ENCODE peak calls at places on chromosomes 7 and 10, in five cellular contexts. One of them, this sample, is unnamed.

GRCh38 chr7:7151285-7151684 is 31.1 kb upstream of the C1GALT1 start:
- DNase-seq in OCI-LY7: no peak
- DNase-seq in fibroblast of lung: no peak
- DNase-seq in gastrocnemius medialis: no peak
- DNase-seq in left ventricle myocardium inferior: no peak
- DNase-seq in this sample: no peak

GRCh38 chr7:75885011-75885410 is 6.2 kb downstream of the RHBDD2 start:
- DNase-seq in OCI-LY7: no peak
- DNase-seq in fibroblast of lung: no peak
- DNase-seq in gastrocnemius medialis: no peak
- DNase-seq in left ventricle myocardium inferior: no peak
- DNase-seq in this sample: no peak

GRCh38 chr7:129781128-129781855 is 169.8 kb downstream of the NRF1 start:
- DNase-seq in OCI-LY7: peak; percentile 11
- DNase-seq in fibroblast of lung: no peak
- DNase-seq in gastrocnemius medialis: no peak
- DNase-seq in left ventricle myocardium inferior: no peak
- DNase-seq in this sample: peak; percentile 13

GRCh38 chr10:35449944-35450343 is 113.6 kb downstream of the CCNY start:
- DNase-seq in OCI-LY7: no peak
- DNase-seq in fibroblast of lung: no peak
- DNase-seq in gastrocnemius medialis: no peak
- DNase-seq in left ventricle myocardium inferior: no peak
- DNase-seq in this sample: no peak

GRCh38 chr7:81415181-81415580 is 354.7 kb downstream of the HGF start:
- DNase-seq in OCI-LY7: no peak
- DNase-seq in fibroblast of lung: no peak
- DNase-seq in gastrocnemius medialis: no peak
- DNase-seq in left ventricle myocardium inferior: no peak
- DNase-seq in this sample: no peak

GRCh38 chr7:112422842-112423496 is 27.3 kb upstream of the IFRD1 start:
- DNase-seq in OCI-LY7: peak; percentile 57
- DNase-seq in fibroblast of lung: peak; percentile 81
- DNase-seq in gastrocnemius medialis: peak; percentile 71
- DNase-seq in left ventricle myocardium inferior: peak; percentile 74
- DNase-seq in this sample: peak; percentile 85

GRCh38 chr10:82396886-82397285 is 521.9 kb downstream of the NRG3 start:
- DNase-seq in OCI-LY7: no peak
- DNase-seq in fibroblast of lung: no peak
- DNase-seq in gastrocnemius medialis: no peak
- DNase-seq in left ventricle myocardium inferior: no peak
- DNase-seq in this sample: no peak

GRCh38 chr10:608331-609265 is 80.9 kb downstream of the DIP2C start:
- DNase-seq in OCI-LY7: no peak
- DNase-seq in fibroblast of lung: peak; percentile 53
- DNase-seq in gastrocnemius medialis: no peak
- DNase-seq in left ventricle myocardium inferior: no peak
- DNase-seq in this sample: no peak

GRCh38 chr7:11452491-11452890 is 379.5 kb downstream of the THSD7A start:
- DNase-seq in OCI-LY7: no peak
- DNase-seq in fibroblast of lung: no peak
- DNase-seq in gastrocnemius medialis: no peak
- DNase-seq in left ventricle myocardium inferior: no peak
- DNase-seq in this sample: no peak

GRCh38 chr7:2008936-2009540 is 223.7 kb downstream of the MAD1L1 start:
- DNase-seq in OCI-LY7: no peak
- DNase-seq in fibroblast of lung: no peak
- DNase-seq in gastrocnemius medialis: peak; percentile 37
- DNase-seq in left ventricle myocardium inferior: peak; percentile 75
- DNase-seq in this sample: no peak

GRCh38 chr10:46019170-46019528 is 11.3 kb downstream of the NCOA4 start:
- DNase-seq in OCI-LY7: no peak
- DNase-seq in fibroblast of lung: no peak
- DNase-seq in gastrocnemius medialis: no peak
- DNase-seq in left ventricle myocardium inferior: no peak
- DNase-seq in this sample: no peak

GRCh38 chr10:119139464-119140067 is 25.9 kb downstream of the SFXN4 start:
- DNase-seq in OCI-LY7: peak; percentile 46
- DNase-seq in fibroblast of lung: peak; percentile 28
- DNase-seq in gastrocnemius medialis: no peak
- DNase-seq in left ventricle myocardium inferior: peak; percentile 35
- DNase-seq in this sample: peak; percentile 49

GRCh38 chr10:22676435-22676834 is 37.9 kb downstream of the PIP4K2A start:
- DNase-seq in OCI-LY7: no peak
- DNase-seq in fibroblast of lung: no peak
- DNase-seq in gastrocnemius medialis: no peak
- DNase-seq in left ventricle myocardium inferior: no peak
- DNase-seq in this sample: no peak

GRCh38 chr10:69901623-69902505 is 100.2 kb downstream of the COL13A1 start:
- DNase-seq in OCI-LY7: peak; percentile 26
- DNase-seq in fibroblast of lung: peak; percentile 47
- DNase-seq in gastrocnemius medialis: peak; percentile 46
- DNase-seq in left ventricle myocardium inferior: no peak
- DNase-seq in this sample: peak; percentile 78

GRCh38 chr10:29780096-29780495 is 145.3 kb upstream of the SVIL start:
- DNase-seq in OCI-LY7: no peak
- DNase-seq in fibroblast of lung: peak; percentile 24
- DNase-seq in gastrocnemius medialis: no peak
- DNase-seq in left ventricle myocardium inferior: no peak
- DNase-seq in this sample: no peak

GRCh38 chr10:44437837-44438752 is 53.2 kb upstream of the CXCL12 start:
- DNase-seq in OCI-LY7: no peak
- DNase-seq in fibroblast of lung: peak; percentile 3
- DNase-seq in gastrocnemius medialis: no peak
- DNase-seq in left ventricle myocardium inferior: no peak
- DNase-seq in this sample: no peak

DNA sequence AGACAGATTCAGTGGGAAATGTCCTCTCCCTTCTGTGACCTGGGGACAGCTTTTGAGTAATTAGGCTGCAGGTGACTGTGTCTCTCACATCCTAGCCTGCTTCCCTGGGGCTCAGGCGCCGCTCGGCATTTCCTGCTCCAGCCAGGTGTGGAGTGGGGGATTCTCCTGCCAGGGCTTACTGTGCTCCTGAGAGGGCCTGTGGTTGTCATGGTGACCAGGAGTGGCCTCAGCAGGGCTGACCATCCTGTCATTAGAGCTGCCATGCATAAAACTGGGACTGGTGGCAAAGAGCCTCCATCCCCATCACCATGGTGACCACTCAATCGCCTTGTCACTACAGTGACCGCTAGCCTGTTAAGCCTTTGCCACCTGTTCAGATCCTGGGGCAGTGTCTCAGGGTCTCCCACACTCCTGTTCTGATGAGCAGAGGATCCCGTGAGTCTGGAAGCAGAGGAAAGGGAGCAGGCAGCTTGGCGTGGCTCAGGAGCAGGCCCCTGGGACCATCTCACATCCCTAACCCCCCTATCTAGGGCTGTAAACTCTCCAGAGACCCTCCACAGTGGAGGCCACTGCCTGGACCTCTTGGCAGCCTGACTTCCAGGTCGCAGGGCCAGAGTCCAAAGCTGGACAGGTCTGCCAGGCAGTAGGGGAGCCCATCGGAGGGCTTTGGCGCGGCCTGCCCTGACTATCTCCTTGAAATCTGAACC is at the start of gene GCK:
- DNase-seq in OCI-LY7: no peak
- DNase-seq in fibroblast of lung: no peak
- DNase-seq in gastrocnemius medialis: no peak
- DNase-seq in left ventricle myocardium inferior: no peak
- DNase-seq in this sample: no peak
- H3K27ac ChIP-seq in OCI-LY7: no peak within 1 kb of the TSS
- H3K27ac ChIP-seq in fibroblast of lung: no peak within 1 kb of the TSS
- H3K27ac ChIP-seq in gastrocnemius medialis: no peak within 1 kb of the TSS
- H3K27ac ChIP-seq in left ventricle myocardium inferior: no peak within 1 kb of the TSS
- H3K27ac ChIP-seq in this sample: no peak within 1 kb of the TSS

DNA sequence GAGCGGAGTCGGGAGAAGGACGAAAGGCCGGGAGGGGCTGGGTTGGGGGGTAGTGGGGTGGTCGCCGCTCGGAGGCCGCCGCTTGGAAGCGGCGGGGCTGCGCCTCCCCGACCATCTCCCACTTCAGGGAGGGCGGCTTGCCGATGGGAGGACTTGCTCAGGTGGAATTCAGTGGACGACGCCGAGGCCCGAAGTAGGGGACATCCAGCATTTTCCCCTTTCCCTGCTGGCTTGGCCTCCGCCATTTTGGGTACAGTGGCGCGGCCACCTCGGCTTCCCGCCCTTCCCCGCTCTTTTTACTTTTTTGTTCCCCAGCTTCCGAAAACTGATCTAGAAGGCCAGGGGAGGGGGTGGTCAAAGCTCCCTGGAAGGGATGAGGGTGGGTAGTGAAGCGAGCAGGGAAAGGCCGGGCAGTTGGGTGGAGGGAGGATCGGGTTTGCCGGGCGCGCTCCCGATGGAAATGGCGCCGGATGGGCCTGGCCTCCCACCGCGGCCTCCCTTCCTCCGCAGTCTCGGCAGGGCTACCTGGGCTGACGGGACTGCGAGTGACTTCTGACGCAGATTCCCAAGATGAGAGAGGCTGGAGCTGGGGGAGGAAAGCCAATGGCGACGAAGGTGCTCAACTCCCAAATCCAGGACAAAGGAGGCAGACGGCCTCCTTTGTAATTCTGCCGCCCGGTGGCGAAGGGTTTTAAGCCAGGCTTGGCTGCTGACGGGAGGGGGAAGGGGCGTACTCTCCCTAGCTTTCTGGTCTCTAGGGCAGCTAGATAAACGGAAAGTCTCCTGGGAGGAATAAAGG is at the start of gene PBLD:
- DNase-seq in OCI-LY7: peak; percentile 78
- DNase-seq in fibroblast of lung: peak; percentile 82
- DNase-seq in gastrocnemius medialis: peak; percentile 57
- DNase-seq in left ventricle myocardium inferior: peak; percentile 72
- DNase-seq in this sample: peak; percentile 66
- TF ChIP-seq CTCF in OCI-LY7: peak; percentile 70
- TF ChIP-seq CTCF in fibroblast of lung: peak; percentile 50
- TF ChIP-seq CTCF in gastrocnemius medialis: peak; percentile 56
- TF ChIP-seq CTCF in left ventricle myocardium inferior: peak; percentile 56
- TF ChIP-seq CTCF in this sample: peak; percentile 50

GRCh38 chr10:18158698-18159342 is 18.6 kb downstream of the CACNB2 start:
- DNase-seq in OCI-LY7: no peak
- DNase-seq in fibroblast of lung: peak; percentile 84
- DNase-seq in gastrocnemius medialis: no peak
- DNase-seq in left ventricle myocardium inferior: no peak
- DNase-seq in this sample: no peak

GRCh38 chr10:18162021-18162631 is 21.9 kb downstream of the CACNB2 start:
- DNase-seq in OCI-LY7: no peak
- DNase-seq in fibroblast of lung: no peak
- DNase-seq in gastrocnemius medialis: no peak
- DNase-seq in left ventricle myocardium inferior: no peak
- DNase-seq in this sample: no peak

GRCh38 chr10:18164093-18164492 is 23.9 kb downstream of the CACNB2 start:
- DNase-seq in OCI-LY7: no peak
- DNase-seq in fibroblast of lung: peak; percentile 97
- DNase-seq in gastrocnemius medialis: no peak
- DNase-seq in left ventricle myocardium inferior: no peak
- DNase-seq in this sample: no peak

GRCh38 chr10:18157909-18158308 is 17.7 kb downstream of the CACNB2 start:
- DNase-seq in OCI-LY7: no peak
- DNase-seq in fibroblast of lung: peak; percentile 86
- DNase-seq in gastrocnemius medialis: no peak
- DNase-seq in left ventricle myocardium inferior: no peak
- DNase-seq in this sample: peak; percentile 62

GRCh38 chr10:18159596-18159995 is 19.4 kb downstream of the CACNB2 start:
- DNase-seq in OCI-LY7: no peak
- DNase-seq in fibroblast of lung: peak; percentile 77
- DNase-seq in gastrocnemius medialis: no peak
- DNase-seq in left ventricle myocardium inferior: no peak
- DNase-seq in this sample: no peak
- H3K27ac ChIP-seq in OCI-LY7: no peak overlapping the region
- H3K27ac ChIP-seq in fibroblast of lung: no peak overlapping the region
- H3K27ac ChIP-seq in gastrocnemius medialis: no peak overlapping the region
- H3K27ac ChIP-seq in left ventricle myocardium inferior: peak overlapping the region; percentile 42
- H3K27ac ChIP-seq in this sample: no peak overlapping the region

GRCh38 chr7:14303536-14303935 is 314.1 kb upstream of the ETV1 start:
- DNase-seq in OCI-LY7: no peak
- DNase-seq in fibroblast of lung: no peak
- DNase-seq in gastrocnemius medialis: no peak
- DNase-seq in left ventricle myocardium inferior: no peak
- DNase-seq in this sample: no peak

GRCh38 chr7:14309432-14309831 is 320.0 kb upstream of the ETV1 start:
- DNase-seq in OCI-LY7: no peak
- DNase-seq in fibroblast of lung: no peak
- DNase-seq in gastrocnemius medialis: no peak
- DNase-seq in left ventricle myocardium inferior: no peak
- DNase-seq in this sample: no peak

DNA sequence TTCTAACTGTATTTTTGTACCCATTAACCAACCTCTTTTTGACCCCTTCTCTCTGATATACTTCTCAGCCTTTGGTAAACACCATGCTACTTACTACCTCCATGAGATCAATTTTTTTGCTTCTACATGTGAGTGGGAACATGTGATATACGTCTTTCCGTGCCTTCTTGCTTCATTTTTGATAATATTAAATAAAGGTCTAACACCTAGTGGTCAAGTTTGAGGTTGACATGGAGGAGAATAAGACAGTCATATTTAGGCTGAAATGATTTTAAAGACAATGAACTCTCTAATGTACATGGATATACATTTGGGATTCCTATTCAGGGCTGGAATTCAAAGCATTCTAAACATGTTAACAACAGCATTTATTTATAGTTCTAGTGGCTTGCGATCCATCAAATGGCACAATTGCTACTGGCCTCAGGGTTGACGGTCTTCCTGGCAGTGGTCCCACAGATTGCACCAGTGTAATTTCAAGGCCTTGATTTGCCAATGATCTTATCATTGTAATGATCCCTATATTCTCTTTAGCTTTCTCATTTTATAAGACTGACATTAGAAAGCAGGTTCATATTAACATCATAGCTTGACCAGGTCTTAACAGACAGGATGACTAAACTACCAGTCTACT is 315.9 kb upstream of the ETV1 start:
- DNase-seq in OCI-LY7: no peak
- DNase-seq in fibroblast of lung: peak; percentile 8
- DNase-seq in gastrocnemius medialis: no peak
- DNase-seq in left ventricle myocardium inferior: peak; percentile 14
- DNase-seq in this sample: no peak
- TF ChIP-seq CTCF in OCI-LY7: no peak
- TF ChIP-seq CTCF in fibroblast of lung: no peak
- TF ChIP-seq CTCF in gastrocnemius medialis: no peak
- TF ChIP-seq CTCF in left ventricle myocardium inferior: peak; percentile 20
- TF ChIP-seq CTCF in this sample: no peak

GRCh38 chr10:75100764-75101291 is 10.6 kb upstream of the SAMD8 start:
- DNase-seq in OCI-LY7: no peak
- DNase-seq in fibroblast of lung: no peak
- DNase-seq in gastrocnemius medialis: no peak
- DNase-seq in left ventricle myocardium inferior: no peak
- DNase-seq in this sample: no peak
- H3K27ac ChIP-seq in OCI-LY7: no peak overlapping the region
- H3K27ac ChIP-seq in fibroblast of lung: no peak overlapping the region
- H3K27ac ChIP-seq in gastrocnemius medialis: peak overlapping the region; percentile 99
- H3K27ac ChIP-seq in left ventricle myocardium inferior: peak overlapping the region; percentile 74
- H3K27ac ChIP-seq in this sample: peak overlapping the region; percentile 18

GRCh38 chr10:8053446-8054242 is 844 bp upstream of the GATA3 start:
- DNase-seq in OCI-LY7: peak; percentile 85
- DNase-seq in fibroblast of lung: peak; percentile 67
- DNase-seq in gastrocnemius medialis: peak; percentile 30
- DNase-seq in left ventricle myocardium inferior: peak; percentile 78
- DNase-seq in this sample: peak; percentile 97
- TF ChIP-seq CTCF in OCI-LY7: peak; percentile 11
- TF ChIP-seq CTCF in fibroblast of lung: no peak
- TF ChIP-seq CTCF in gastrocnemius medialis: peak; percentile 61
- TF ChIP-seq CTCF in left ventricle myocardium inferior: peak; percentile 78
- TF ChIP-seq CTCF in this sample: peak; percentile 93

GRCh38 chr10:123549761-123550454 is 116.2 kb upstream of the GPR26 start:
- DNase-seq in OCI-LY7: no peak
- DNase-seq in fibroblast of lung: no peak
- DNase-seq in gastrocnemius medialis: no peak
- DNase-seq in left ventricle myocardium inferior: no peak
- DNase-seq in this sample: no peak
- H3K27ac ChIP-seq in OCI-LY7: no peak overlapping the region
- H3K27ac ChIP-seq in fibroblast of lung: no peak overlapping the region
- H3K27ac ChIP-seq in gastrocnemius medialis: no peak overlapping the region
- H3K27ac ChIP-seq in left ventricle myocardium inferior: no peak overlapping the region
- H3K27ac ChIP-seq in this sample: no peak overlapping the region

This sample was measured in RWPE1.